ENCODE peak calls at places on chromosome 12, in seven cellular contexts. J is H1, G is HepG2, O is upper lobe of left lung, T is stomach, E is sigmoid colon, L is A549. N is an unnamed sample.

GRCh38 chr12:45839917-45840316 is 110.4 kb downstream of the ARID2 start:
- DNase-seq in L (no peak), T (no peak), O (no peak), E (no peak), G (no peak), J (no peak), N (no peak)

GRCh38 chr12:42118136-42118879 is 26.4 kb downstream of the GXYLT1 start:
- DNase-seq in G (no peak), O (no peak), J (no peak), L (no peak), T (no peak), E (no peak), N (no peak)

GRCh38 chr12:57632369-57632897 is 568 bp downstream of the B4GALNT1 start:
- DNase-seq in L (no peak), G (no peak), J (peak), T (no peak), E (peak), O (peak), N (peak)

GRCh38 chr12:67280572-67280971 is 11.4 kb downstream of the CAND1 start:
- DNase-seq in J (no peak), G (no peak), O (no peak), E (no peak), T (no peak), L (no peak), N (no peak)

GRCh38 chr12:74790958-74791357 is 253.3 kb downstream of the ATXN7L3B start:
- DNase-seq in E (no peak), G (no peak), T (no peak), L (no peak), J (no peak), O (no peak), N (no peak)

GRCh38 chr12:51326762-51327439 is 2.9 kb upstream of the BIN2 start:
- DNase-seq in G (no peak), O (no peak), L (no peak), E (no peak), T (no peak), J (no peak), N (no peak)

GRCh38 chr12:106774808-106775524 is 484 bp downstream of the RIC8B start:
- DNase-seq in E (peak), L (no peak), O (no peak), G (no peak), T (no peak), J (no peak), N (peak)

GRCh38 chr12:96240656-96241055 is 46.5 kb downstream of the ELK3 start:
- DNase-seq in L (no peak), E (peak), J (no peak), T (no peak), O (no peak), G (no peak), N (no peak)

GRCh38 chr12:15037091-15037723 is 64.4 kb downstream of the PDE6H start:
- DNase-seq in J (no peak), G (no peak), O (peak), E (no peak), T (no peak), L (no peak), N (no peak)

GRCh38 chr12:108560321-108560721 is 652 bp downstream of the SART3 start:
- DNase-seq in E (no peak), O (no peak), G (peak), J (no peak), T (no peak), L (no peak), N (no peak)

GRCh38 chr12:98997-99396 is 32.4 kb downstream of the IQSEC3 start:
- DNase-seq in E (peak), O (no peak), T (no peak), G (no peak), J (peak), L (no peak), N (no peak)

GRCh38 chr12:39000370-39000769 is 95.0 kb upstream of the CPNE8 start:
- DNase-seq in G (no peak), O (no peak), T (no peak), E (no peak), J (no peak), L (no peak), N (no peak)

GRCh38 chr12:30046376-30046775 is 262.6 kb upstream of the TMTC1 start:
- DNase-seq in L (no peak), J (no peak), T (no peak), O (no peak), E (no peak), G (no peak), N (no peak)

GRCh38 chr12:131867891-131868675 is 26.3 kb upstream of the ULK1 start:
- DNase-seq in L (no peak), O (no peak), T (no peak), J (no peak), E (no peak), G (no peak), N (no peak)

GRCh38 chr12:55816876-55817351 is 610 bp downstream of the SARNP start:
- DNase-seq in L (peak), E (peak), O (no peak), G (no peak), J (peak), T (no peak), N (peak)

GRCh38 chr12:67827820-67828383 is 161.3 kb upstream of the IFNG-AS1 start:
- DNase-seq in G (no peak), E (peak), O (no peak), T (no peak), L (peak), J (no peak), N (no peak)

GRCh38 chr12:52849511-52849910 is 717 bp upstream of the KRT78 start:
- DNase-seq in L (no peak), O (no peak), T (no peak), E (no peak), J (no peak), G (no peak), N (no peak)

GRCh38 chr12:26077915-26078314 is 46.9 kb downstream of the BHLHE41 start:
- DNase-seq in T (no peak), L (no peak), O (no peak), E (no peak), J (no peak), G (no peak), N (no peak)

GRCh38 chr12:88518863-88519403 is 61.3 kb downstream of the KITLG start:
- DNase-seq in E (no peak), O (no peak), J (no peak), G (no peak), L (no peak), T (no peak), N (no peak)

GRCh38 chr12:106901276-106901675 is 54.4 kb upstream of the TMEM263 start:
- DNase-seq in G (no peak), T (no peak), E (no peak), L (no peak), O (no peak), J (no peak), N (no peak)

GRCh38 chr12:40016960-40017359 is 88.9 kb downstream of the SLC2A13 start:
- DNase-seq in O (no peak), J (no peak), E (no peak), T (no peak), G (no peak), L (peak), N (no peak)

GRCh38 chr12:121657305-121658008 is 12.0 kb downstream of the MORN3 start:
- DNase-seq in J (no peak), G (no peak), T (no peak), L (no peak), E (no peak), O (no peak), N (no peak)

GRCh38 chr12:54933381-54933780 is 51.2 kb downstream of the TESPA1 start:
- DNase-seq in L (no peak), J (no peak), O (no peak), E (no peak), G (no peak), T (no peak), N (no peak)

GRCh38 chr12:57832966-57833365 is 13.6 kb downstream of the CTDSP2 start:
- DNase-seq in L (no peak), T (no peak), G (no peak), J (no peak), O (peak), E (no peak), N (no peak)

GRCh38 chr12:2845280-2845679 is 10.4 kb upstream of the NRIP2 start:
- DNase-seq in G (no peak), T (no peak), O (no peak), E (no peak), J (no peak), L (no peak), N (no peak)

GRCh38 chr12:24948452-24948815 is 467 bp downstream of the BCAT1 start:
- DNase-seq in E (no peak), O (no peak), T (no peak), J (peak), L (peak), G (no peak), N (no peak)

GRCh38 chr12:87728936-87729593 is 300.1 kb downstream of the C12orf50 start:
- DNase-seq in O (no peak), G (no peak), L (no peak), T (no peak), E (no peak), J (no peak), N (no peak)

GRCh38 chr12:132289356-132290202 is 39.8 kb downstream of the GALNT9 start:
- DNase-seq in T (no peak), G (no peak), L (no peak), O (peak), J (no peak), E (no peak), N (no peak)

GRCh38 chr12:125187780-125188741 is 122.8 kb downstream of the AACS start:
- DNase-seq in E (no peak), T (no peak), L (no peak), G (no peak), J (peak), O (no peak), N (no peak)

GRCh38 chr12:7748774-7749296 is 1.7 kb upstream of the CLEC4C start:
- DNase-seq in G (no peak), O (no peak), J (no peak), L (no peak), T (no peak), E (no peak), N (no peak)

GRCh38 chr12:1306096-1306495 is 288.3 kb downstream of the FBXL14 start:
- DNase-seq in G (no peak), O (no peak), L (no peak), E (no peak), J (no peak), T (no peak), N (no peak)

GRCh38 chr12:49702009-49702408 is 5.2 kb downstream of the FMNL3 start:
- DNase-seq in T (no peak), E (no peak), J (no peak), O (no peak), L (no peak), G (no peak), N (no peak)

GRCh38 chr12:49703647-49704137 is 3.5 kb downstream of the FMNL3 start:
- DNase-seq in O (no peak), T (no peak), G (no peak), E (no peak), J (no peak), L (no peak), N (no peak)

GRCh38 chr12:49697808-49698207 is 9.4 kb downstream of the FMNL3 start:
- DNase-seq in T (no peak), J (no peak), E (no peak), L (no peak), O (no peak), G (no peak), N (no peak)

GRCh38 chr12:49702676-49703228 is 4.5 kb downstream of the FMNL3 start:
- DNase-seq in E (peak), G (no peak), T (no peak), J (no peak), O (no peak), L (no peak), N (no peak)

GRCh38 chr12:49698619-49699545 is 8.3 kb downstream of the FMNL3 start:
- DNase-seq in L (no peak), T (no peak), E (peak), O (no peak), G (no peak), J (peak), N (no peak)
- H3K27ac ChIP-seq in L (no peak), T (peak), E (peak), O (peak), G (no peak), J (peak), N (peak)

GRCh38 chr12:12770262-12770661 is 15.2 kb upstream of the APOLD1 start:
- DNase-seq in G (no peak), O (no peak), J (no peak), T (no peak), L (no peak), E (no peak), N (no peak)
- TF ChIP-seq EP300 in G (no peak), O (no peak), J (no peak), T (no peak), L (no peak), E (no peak), N (no peak)

DNA sequence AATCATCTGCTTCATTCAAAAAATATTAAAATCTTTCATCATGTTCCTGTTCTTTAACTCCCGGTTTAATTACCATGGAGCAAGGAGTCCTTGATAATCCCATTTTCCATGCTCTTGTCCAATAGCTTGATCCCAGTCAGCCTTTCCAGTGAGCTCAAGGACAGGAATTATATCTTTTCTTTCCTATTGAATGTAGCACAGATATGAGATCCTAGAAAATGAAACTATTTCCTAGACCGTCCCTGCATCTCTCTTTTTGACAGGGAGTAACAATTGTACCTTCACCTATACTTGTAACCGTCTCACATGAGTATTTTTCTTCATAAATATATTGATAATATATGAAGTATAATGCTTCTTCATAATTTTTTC is 35.6 kb downstream of the PIK3C2G start:
- DNase-seq in E (no peak), T (no peak), O (no peak), G (no peak), J (no peak), L (no peak), N (no peak)
- H3K27ac ChIP-seq in E (peak), T (peak), O (no peak), G (no peak), J (no peak), L (no peak), N (peak)

GRCh38 chr12:109762673-109763191 is 49.1 kb downstream of the FAM222A start:
- DNase-seq in L (no peak), G (no peak), O (no peak), J (peak), T (peak), E (peak), N (no peak)

GRCh38 chr12:109760930-109761630 is 47.5 kb downstream of the FAM222A start:
- DNase-seq in J (peak), E (peak), G (no peak), T (peak), L (no peak), O (no peak), N (no peak)

GRCh38 chr12:109762071-109762672 is 48.5 kb downstream of the FAM222A start:
- DNase-seq in E (peak), L (no peak), O (no peak), G (no peak), T (peak), J (peak), N (no peak)

GRCh38 chr12:109760031-109760929 is 46.7 kb downstream of the FAM222A start:
- DNase-seq in T (peak), J (peak), L (no peak), O (no peak), E (peak), G (peak), N (no peak)

DNA sequence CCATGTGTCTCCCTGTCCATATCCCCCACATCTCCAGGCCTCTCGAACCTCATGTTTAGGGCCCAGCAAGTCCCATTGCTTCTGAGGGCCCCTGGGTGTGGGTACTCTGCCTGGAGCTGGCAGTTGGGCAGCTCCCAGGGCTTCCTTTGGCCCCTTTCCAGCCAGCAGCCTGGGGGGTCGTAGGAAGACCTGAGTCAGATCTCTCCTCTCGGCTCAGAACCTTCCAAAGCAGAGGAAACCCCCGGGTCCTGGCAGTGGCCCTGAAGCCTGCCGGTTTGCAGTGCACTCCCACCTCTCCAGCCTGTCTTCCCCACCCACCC is 48.0 kb downstream of the FAM222A start:
- DNase-seq in J (no peak), G (no peak), O (no peak), E (peak), T (peak), L (no peak), N (no peak)
- TF ChIP-seq EP300 in J (no peak), G (no peak), O (no peak), E (no peak), T (no peak), L (no peak), N (no peak)

GRCh38 chr12:105316931-105317330 is 13.6 kb upstream of the C12orf75 start:
- DNase-seq in G (no peak), L (no peak), J (no peak), O (no peak), E (no peak), T (no peak), N (no peak)
- H3K27ac ChIP-seq in G (peak), L (peak), J (no peak), O (no peak), E (no peak), T (peak), N (no peak)

DNA sequence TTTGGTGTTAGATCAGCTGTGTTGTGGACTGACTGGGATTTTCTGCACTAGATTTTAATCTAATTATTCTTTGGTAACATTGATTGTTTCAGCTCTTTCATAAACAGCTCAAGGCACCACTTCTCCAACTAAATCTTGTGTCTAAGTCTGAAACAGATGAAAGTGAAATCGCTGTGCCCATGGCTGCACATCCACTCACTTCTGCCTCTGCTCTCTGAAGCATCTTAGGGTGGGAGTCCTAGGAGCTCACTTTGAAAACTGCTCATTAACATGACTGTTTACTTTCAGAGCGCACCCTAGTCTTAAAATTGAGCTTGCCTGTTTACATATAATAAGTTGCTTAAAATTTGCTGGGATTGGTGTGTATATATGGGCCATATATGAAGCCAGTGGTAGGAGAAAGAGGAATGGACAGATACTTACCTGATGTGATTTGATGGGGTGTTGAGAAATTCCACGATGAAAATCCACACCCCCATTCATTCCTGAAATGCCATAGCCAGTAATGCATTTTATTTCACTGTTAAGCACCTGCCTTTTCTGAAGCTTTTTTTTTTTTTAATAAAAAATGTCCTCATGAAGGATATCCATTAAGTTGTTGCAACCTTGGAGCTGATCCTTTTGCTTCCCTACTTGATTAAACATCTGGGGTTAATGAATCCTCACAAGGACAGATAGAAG is 52.8 kb downstream of the PPFIBP1 start:
- DNase-seq in J (no peak), G (no peak), T (no peak), O (no peak), L (no peak), E (no peak), N (no peak)
- TF ChIP-seq EP300 in J (no peak), G (no peak), T (no peak), O (no peak), L (no peak), E (no peak), N (no peak)

DNA sequence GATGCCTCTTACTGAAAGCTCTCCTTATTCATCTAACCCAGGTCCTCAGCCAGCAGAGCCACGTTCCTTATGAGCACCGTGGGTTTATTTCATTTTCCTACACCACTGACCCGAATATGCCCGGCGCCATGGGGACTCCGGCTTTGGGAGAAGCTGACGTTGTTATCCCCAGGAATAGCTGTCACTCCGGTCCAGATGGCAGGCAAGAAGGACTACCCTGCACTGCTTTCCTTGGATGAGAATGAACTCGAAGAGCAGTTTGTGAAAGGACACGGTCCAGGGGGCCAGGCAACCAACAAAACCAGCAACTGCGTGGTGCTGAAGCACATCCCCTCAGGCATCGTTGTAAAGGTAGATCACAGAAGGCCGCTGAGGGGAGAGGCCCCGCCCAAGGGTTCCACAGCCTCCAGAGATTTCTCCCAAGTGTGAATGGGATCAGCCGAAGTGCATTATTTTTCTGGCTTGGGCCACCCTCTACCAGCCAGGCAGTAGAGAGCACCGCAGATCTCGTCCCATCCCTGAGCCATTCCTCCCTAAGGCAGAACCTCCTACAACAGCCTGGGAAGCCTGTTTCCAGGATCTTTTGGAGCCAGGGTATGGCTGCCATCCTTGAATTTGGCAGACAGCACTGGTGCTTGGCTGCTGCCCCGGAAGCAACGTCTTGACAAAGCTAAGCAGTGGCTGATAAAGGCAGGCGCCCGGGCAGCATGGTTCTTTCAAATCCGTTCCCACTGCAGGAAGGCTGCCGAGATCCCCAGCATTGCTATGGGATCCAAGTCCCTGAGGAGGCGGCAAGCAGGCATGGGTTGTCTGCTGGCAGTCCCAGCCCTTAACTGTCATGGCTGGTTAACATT is 17.8 kb downstream of the CDK2AP1 start:
- DNase-seq in T (peak), G (no peak), L (no peak), O (no peak), J (no peak), E (no peak), N (no peak)
- H3K27ac ChIP-seq in T (peak), G (no peak), L (no peak), O (no peak), J (no peak), E (peak), N (no peak)

DNA sequence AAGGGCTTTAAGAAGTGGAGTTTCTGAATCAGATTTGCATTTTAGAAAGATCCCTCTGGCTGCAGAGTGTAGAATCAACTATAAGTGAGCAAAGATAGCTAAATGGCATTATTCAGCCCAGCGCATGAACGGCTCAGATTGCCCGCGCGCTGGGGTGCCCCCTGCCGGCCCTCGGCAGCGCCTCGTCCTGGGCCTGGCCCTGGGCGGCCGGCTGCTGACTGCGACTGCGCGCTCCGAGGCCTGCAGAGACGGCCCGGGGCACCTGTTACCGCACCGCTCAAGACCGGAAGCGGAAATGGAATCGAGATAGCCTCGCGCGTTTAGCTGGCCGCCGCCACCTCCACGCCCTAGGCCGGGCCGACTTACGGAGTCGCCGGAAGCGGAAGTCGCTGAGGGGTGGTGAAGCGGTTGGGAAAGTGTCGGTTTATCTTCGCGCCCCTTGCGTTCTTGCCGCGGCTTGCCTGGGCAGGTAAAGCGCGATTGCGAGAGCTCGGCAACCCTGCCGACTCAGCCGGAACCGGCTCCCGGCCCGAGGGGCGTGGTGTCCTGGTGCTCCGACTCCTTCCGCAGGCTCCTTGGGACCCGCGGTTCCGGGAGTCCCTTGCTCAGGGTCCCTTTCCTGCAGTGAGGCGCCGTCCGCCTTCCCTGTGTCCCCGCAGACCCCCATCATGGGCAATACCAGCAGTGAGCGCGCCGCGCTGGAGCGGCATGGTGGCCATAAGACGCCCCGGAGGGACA is at the start of gene PRKAB1:
- DNase-seq in J (peak), T (peak), G (peak), E (peak), O (peak), L (peak), N (peak)
- TF ChIP-seq EP300 in J (no peak), T (no peak), G (no peak), E (no peak), O (no peak), L (no peak), N (no peak)